ENCODE peak calls at places on chromosomes 13 and 19, in five cellular contexts. H, R, Z, K and F are unnamed samples.

GRCh38 chr19:51188227-51188559 is 36.7 kb upstream of the CD33 start:
- DNase-seq in R (no peak), K (no peak), H (no peak), Z (no peak), F (no peak)

GRCh38 chr19:8075158-8076086 is 22.9 kb downstream of the CCL25 start:
- DNase-seq in Z (no peak), K (no peak), R (no peak), H (no peak), F (no peak)

GRCh38 chr13:107650081-107650701 is 565.1 kb downstream of the LIG4 start:
- DNase-seq in H (peak), Z (peak), R (peak), K (peak), F (peak)

GRCh38 chr13:36778083-36778671 is 40.8 kb upstream of the RFXAP start:
- DNase-seq in Z (no peak), R (peak), K (peak), H (no peak), F (no peak)

GRCh38 chr13:78610381-78610883 is 7.1 kb upstream of the POU4F1 start:
- DNase-seq in Z (no peak), R (no peak), K (peak), H (no peak), F (no peak)

GRCh38 chr13:44574466-44574855 is 1.7 kb downstream of the TSC22D1 start:
- DNase-seq in R (peak), Z (no peak), K (no peak), H (no peak), F (no peak)

GRCh38 chr13:33090755-33091454 is 74.7 kb downstream of the KL start:
- DNase-seq in Z (no peak), K (no peak), H (no peak), R (no peak), F (no peak)

GRCh38 chr13:28059214-28059613 is 41.2 kb downstream of the FLT3 start:
- DNase-seq in Z (no peak), H (no peak), R (peak), K (peak), F (no peak)

GRCh38 chr13:113742000-113742441 is 17.0 kb upstream of the TMEM255B start:
- DNase-seq in Z (no peak), R (peak), H (peak), K (peak), F (peak)

GRCh38 chr13:38202730-38203129 is 146.9 kb upstream of the UFM1 start:
- DNase-seq in H (no peak), Z (no peak), K (peak), R (no peak), F (no peak)

GRCh38 chr13:40087021-40088002 is 431.9 kb downstream of the COG6 start:
- DNase-seq in Z (no peak), R (no peak), H (no peak), K (no peak), F (peak)

GRCh38 chr13:47886314-47886713 is 114.8 kb downstream of the SUCLA2 start:
- DNase-seq in H (no peak), Z (no peak), K (no peak), R (no peak), F (no peak)

GRCh38 chr13:24351423-24351822 is 42.0 kb downstream of the C1QTNF9 start:
- DNase-seq in Z (no peak), R (no peak), H (no peak), K (no peak), F (no peak)

GRCh38 chr13:50208826-50209335 is 193.6 kb downstream of the KCNRG start:
- DNase-seq in R (peak), Z (peak), K (peak), H (peak), F (peak)

GRCh38 chr13:94947965-94948371 is 235.6 kb upstream of the SOX21 start:
- DNase-seq in Z (no peak), K (no peak), H (no peak), R (no peak), F (no peak)

GRCh38 chr19:55443824-55444719 is 972 bp upstream of the SHISA7 start:
- DNase-seq in R (no peak), H (no peak), Z (no peak), K (no peak), F (no peak)

GRCh38 chr19:1794424-1795185 is 17.5 kb downstream of the ATP8B3 start:
- DNase-seq in R (peak), Z (no peak), H (no peak), K (no peak), F (no peak)

GRCh38 chr19:17946965-17947784 is 14.4 kb downstream of the CCDC124 start:
- DNase-seq in H (no peak), R (no peak), K (no peak), Z (no peak), F (no peak)

GRCh38 chr19:41192574-41193419 is at the start of gene CYP2S1:
- DNase-seq in R (peak), H (peak), K (no peak), Z (no peak), F (no peak)

GRCh38 chr19:35114656-35115537 is 726 bp upstream of the FXYD3 start:
- DNase-seq in H (peak), R (peak), K (peak), Z (peak), F (peak)

GRCh38 chr19:768424-768823 is 17.5 kb downstream of the MISP start:
- DNase-seq in R (peak), K (peak), H (no peak), Z (no peak), F (peak)

GRCh38 chr13:24407844-24408243 is 98.5 kb downstream of the C1QTNF9 start:
- DNase-seq in Z (no peak), H (no peak), K (no peak), R (no peak), F (no peak)